ENCODE peak calls at places on chromosomes 12 and 14, in five cellular contexts. L is AG04450, B is RWPE2, Y is WTC11, D is Peyer's patch. E is an unnamed sample.

GRCh38 chr12:55652352-55652751 is 15.7 kb downstream of the OR10P1 start:
- DNase-seq in B (no peak), D (no peak), L (no peak), Y (no peak), E (no peak)

GRCh38 chr14:76918176-76918750 is 92.1 kb downstream of the LRRC74A start:
- DNase-seq in Y (no peak), L (peak; percentile 84), D (no peak), B (no peak), E (no peak)

GRCh38 chr14:50741571-50741970 is 73.5 kb upstream of the SAV1 start:
- DNase-seq in D (no peak), B (no peak), Y (no peak), L (no peak), E (no peak)

GRCh38 chr12:104680070-104680469 is 223.3 kb downstream of the CHST11 start:
- DNase-seq in L (no peak), D (no peak), B (no peak), Y (no peak), E (no peak)

GRCh38 chr12:91920740-91921139 is 224.9 kb downstream of the BTG1 start:
- DNase-seq in B (no peak), Y (no peak), D (no peak), L (no peak), E (no peak)

GRCh38 chr12:753401-754237 is 1.2 kb downstream of the WNK1 start:
- DNase-seq in L (no peak), D (peak; percentile 69), Y (peak; percentile 59), B (peak; percentile 62), E (no peak)

GRCh38 chr14:58415636-58416559 is 11.4 kb downstream of the TIMM9 start:
- DNase-seq in D (no peak), B (no peak), L (no peak), Y (no peak), E (no peak)

GRCh38 chr14:21528381-21529348 is 2.5 kb upstream of the SALL2 start:
- DNase-seq in D (no peak), L (no peak), Y (no peak), B (no peak), E (no peak)

GRCh38 chr12:83123039-83123438 is 436.3 kb downstream of the TMTC2 start:
- DNase-seq in B (no peak), L (no peak), D (no peak), Y (no peak), E (no peak)

GRCh38 chr14:59407246-59407615 is 57.9 kb downstream of the GPR135 start:
- DNase-seq in Y (no peak), L (peak; percentile 78), D (no peak), B (no peak), E (no peak)

GRCh38 chr12:30756074-30756473 is 1.3 kb upstream of the CAPRIN2 start:
- DNase-seq in D (no peak), L (no peak), Y (no peak), B (no peak), E (no peak)
- TF ChIP-seq CTCF in D (no peak), L (no peak), Y (no peak), B (no peak), E (no peak)

DNA sequence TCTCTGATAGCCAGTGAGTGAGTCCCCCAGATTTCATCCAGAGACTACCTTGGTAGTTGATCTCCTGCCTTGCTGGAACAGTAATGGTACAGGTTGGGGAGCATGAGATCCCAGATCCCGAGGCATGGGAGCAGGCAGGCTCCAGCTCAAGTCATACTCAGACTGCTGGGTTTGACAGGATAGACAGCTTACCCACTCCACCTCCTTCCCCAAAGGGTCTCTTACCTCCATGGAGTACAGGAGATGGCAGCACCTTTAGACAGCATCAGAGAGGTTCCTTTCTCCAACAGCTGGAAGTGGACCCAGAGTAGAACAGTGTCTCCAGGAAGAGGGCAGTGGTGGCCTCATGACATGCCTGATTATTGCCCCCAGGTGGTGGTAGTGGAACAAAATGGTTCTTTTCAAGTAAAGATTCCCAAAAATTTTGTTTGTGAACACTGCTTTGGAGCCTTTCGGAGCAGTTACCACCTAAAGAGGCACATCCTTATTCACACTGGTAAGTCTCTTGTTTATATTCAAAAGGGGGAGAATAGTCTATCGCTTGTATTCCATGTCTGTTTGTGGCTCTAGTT is 4.9 kb upstream of the CSAD start:
- DNase-seq in L (no peak), B (no peak), D (no peak), Y (no peak), E (no peak)
- TF ChIP-seq CTCF in L (no peak), B (no peak), D (no peak), Y (no peak), E (no peak)

GRCh38 chr12:6262635-6263034 is 47.8 kb upstream of the PLEKHG6 start:
- DNase-seq in Y (no peak), D (peak; percentile 5), L (no peak), B (no peak), E (no peak)
- TF ChIP-seq CTCF in Y (no peak), D (no peak), L (no peak), B (no peak), E (no peak)

GRCh38 chr12:50263832-50264231 is 19.5 kb downstream of the LIMA1 start:
- DNase-seq in L (no peak), Y (no peak), D (no peak), B (no peak), E (no peak)

GRCh38 chr12:50257226-50258166 is 25.8 kb downstream of the LIMA1 start:
- DNase-seq in D (no peak), Y (no peak), L (no peak), B (no peak), E (no peak)

GRCh38 chr12:50258167-50258551 is 25.2 kb downstream of the LIMA1 start:
- DNase-seq in L (no peak), D (peak; percentile 58), Y (no peak), B (no peak), E (no peak)

GRCh38 chr12:50265770-50266524 is 17.4 kb downstream of the LIMA1 start:
- DNase-seq in B (no peak), L (no peak), D (no peak), Y (no peak), E (no peak)

GRCh38 chr12:50261654-50262053 is 21.7 kb downstream of the LIMA1 start:
- DNase-seq in B (no peak), D (no peak), Y (no peak), L (no peak), E (no peak)
- TF ChIP-seq CTCF in B (peak; percentile 43), D (no peak), Y (no peak), L (no peak), E (no peak)

GRCh38 chr14:22991852-22992251 is 9.5 kb upstream of the AJUBA start:
- DNase-seq in D (no peak), Y (no peak), B (no peak), L (no peak), E (no peak)

GRCh38 chr14:22996823-22997301 is 13.1 kb downstream of the C14orf93 start:
- DNase-seq in L (no peak), B (no peak), D (no peak), Y (no peak), E (no peak)

GRCh38 chr14:22993517-22993916 is 11.2 kb upstream of the AJUBA start:
- DNase-seq in D (no peak), L (no peak), Y (no peak), B (no peak), E (no peak)

GRCh38 chr14:22995889-22996611 is 13.7 kb upstream of the AJUBA start:
- DNase-seq in B (no peak), L (no peak), Y (no peak), D (no peak), E (no peak)

GRCh38 chr14:22994762-22995275 is 12.5 kb upstream of the AJUBA start:
- DNase-seq in Y (peak; percentile 32), D (no peak), L (no peak), B (no peak), E (no peak)
- TF ChIP-seq CTCF in Y (peak; percentile 14), D (peak; percentile 32), L (peak; percentile 78), B (peak; percentile 92), E (no peak)

DNA sequence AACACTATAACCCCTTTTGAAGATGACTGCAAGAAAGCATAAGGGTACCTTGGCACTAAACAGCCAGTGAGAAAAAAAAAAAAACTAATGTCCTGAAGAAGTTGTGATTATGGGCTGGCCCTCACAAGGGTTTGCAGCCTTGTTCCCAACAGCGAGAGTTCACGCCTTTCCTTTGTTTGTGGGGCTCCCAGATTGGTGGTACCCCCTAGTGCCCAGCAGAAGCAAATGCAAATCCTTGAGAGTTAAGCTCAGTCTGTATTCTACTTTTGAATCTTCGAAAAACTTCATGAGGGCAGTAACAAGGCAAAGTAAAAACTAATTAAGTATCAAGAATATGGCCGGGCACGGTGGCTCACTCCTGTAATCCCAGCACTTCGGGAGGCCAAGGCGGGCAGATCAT is 238.9 kb upstream of the LMO3 start:
- DNase-seq in Y (peak; percentile 29), D (no peak), B (no peak), L (no peak), E (no peak)
- TF ChIP-seq CTCF in Y (no peak), D (no peak), B (no peak), L (no peak), E (no peak)

DNA sequence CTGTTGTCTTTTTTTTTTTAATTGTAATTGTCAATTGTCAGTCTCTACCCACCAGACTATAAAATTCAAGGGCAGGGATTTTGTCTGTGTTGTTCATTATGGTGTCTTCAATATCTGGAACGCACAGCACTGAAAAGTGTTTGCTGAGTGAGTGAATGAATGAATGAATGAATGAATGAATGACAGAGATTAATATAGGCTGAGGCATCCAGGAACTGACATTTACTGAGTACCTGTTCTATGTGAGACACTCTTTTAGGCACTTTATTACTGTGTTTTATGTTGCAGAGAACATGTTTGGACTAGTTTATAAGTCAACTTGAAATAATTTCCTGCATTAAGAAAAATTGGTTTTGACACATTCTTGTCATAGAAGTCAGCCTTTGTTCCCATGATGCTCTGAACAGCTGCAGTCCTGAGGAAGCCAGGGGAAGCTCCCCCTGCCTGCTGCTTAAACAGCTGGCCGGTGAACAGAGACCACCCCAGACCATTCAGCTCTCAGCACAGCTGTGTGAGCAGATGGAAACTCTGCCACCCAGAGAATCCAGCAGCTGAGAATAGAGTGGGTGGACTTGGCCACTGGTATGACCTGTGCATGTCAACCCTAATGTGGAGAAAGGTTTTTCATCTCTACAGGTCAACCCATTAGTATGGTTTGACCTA is 160.7 kb upstream of the CCND2 start:
- DNase-seq in D (no peak), L (no peak), B (peak; percentile 44), Y (no peak), E (no peak)
- TF ChIP-seq CTCF in D (no peak), L (no peak), B (no peak), Y (no peak), E (no peak)

DNA sequence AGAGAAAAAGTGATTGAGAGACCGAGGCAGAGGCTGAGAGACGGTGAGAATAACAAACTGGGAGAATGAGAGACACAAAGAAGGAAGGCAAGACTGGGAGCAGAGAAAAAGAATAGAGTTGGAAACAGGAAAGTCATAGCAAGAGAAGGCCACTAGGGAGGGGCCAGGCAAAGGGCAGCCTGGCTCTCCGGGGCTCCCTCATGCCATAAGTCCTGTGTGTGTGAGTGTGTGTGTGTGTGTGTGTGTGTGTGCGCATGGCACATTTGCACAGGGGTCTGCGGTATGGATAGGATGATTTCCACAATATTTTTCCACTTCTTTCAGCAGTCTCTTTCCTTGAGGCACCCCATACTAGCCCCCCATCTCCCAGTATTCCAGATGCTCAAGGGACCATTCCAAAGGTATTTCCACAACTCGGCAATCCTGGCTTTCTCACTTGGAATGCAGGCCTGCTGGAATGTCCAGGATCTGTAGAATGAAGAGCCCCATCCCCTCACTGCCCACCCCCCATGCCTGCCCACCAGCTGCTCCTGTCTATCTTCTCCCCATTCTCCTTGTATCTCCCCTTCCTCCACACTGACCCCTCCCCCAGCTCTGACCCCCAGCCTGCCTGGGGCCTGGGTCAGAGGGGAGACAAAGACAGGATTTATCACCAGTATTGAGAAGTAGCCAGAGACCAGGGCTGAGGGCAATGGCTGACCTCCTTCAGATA is 9.0 kb downstream of the GPR84 start:
- DNase-seq in Y (peak; percentile 29), B (no peak), L (no peak), D (no peak), E (no peak)
- TF ChIP-seq CTCF in Y (no peak), B (no peak), L (no peak), D (no peak), E (no peak)

E was measured in omental fat pad.